ENCODE peak calls at places on chromosomes 13 and 19, in ten cellular contexts. T is GM23248, M is PC-3, L is colonic mucosa, G is heart left ventricle, Q is H1, J is tibial nerve, S is heart right ventricle, P is fibroblast of lung, U is Peyer's patch. V is an unnamed sample.

GRCh38 chr19:28737021-28737525 is 475.9 kb downstream of the UQCRFS1 start:
- DNase-seq in T (peak; percentile 75), M (peak; percentile 35), L (no peak), G (no peak), Q (no peak), J (peak; percentile 19), S (no peak), P (peak; percentile 18), U (no peak), V (peak; percentile 35)

GRCh38 chr13:20565120-20565736 is 1.7 kb upstream of the IFT88 start:
- DNase-seq in T (peak; percentile 20), M (peak; percentile 40), L (no peak), G (no peak), Q (no peak), J (no peak), S (no peak), P (no peak), U (no peak), V (no peak)

GRCh38 chr19:3284759-3285646 is 60.5 kb downstream of the CELF5 start:
- DNase-seq in T (peak; percentile 64), M (peak; percentile 95), L (peak; percentile 98), G (peak; percentile 61), Q (peak; percentile 100), J (no peak), S (no peak), P (peak; percentile 25), U (peak; percentile 77), V (peak; percentile 97)

GRCh38 chr13:54637377-54637776 is 1608.8 kb downstream of the OLFM4 start:
- DNase-seq in T (no peak), M (peak; percentile 7), L (no peak), G (no peak), Q (no peak), J (no peak), S (no peak), P (peak; percentile 1), U (no peak), V (peak; percentile 56)

GRCh38 chr13:40452741-40453665 is 213.4 kb downstream of the FOXO1 start:
- DNase-seq in T (peak; percentile 66), M (peak; percentile 86), L (no peak), G (no peak), Q (no peak), J (no peak), S (no peak), P (peak; percentile 74), U (no peak), V (no peak)

GRCh38 chr13:72384879-72385278 is 342.6 kb downstream of the MZT1 start:
- DNase-seq in T (no peak), M (peak; percentile 46), L (no peak), G (no peak), Q (no peak), J (peak; percentile 15), S (no peak), P (peak; percentile 55), U (no peak), V (no peak)

GRCh38 chr13:99199541-99200432 is 867 bp upstream of the UBAC2 start:
- DNase-seq in T (peak; percentile 55), M (no peak), L (peak; percentile 15), G (no peak), Q (no peak), J (no peak), S (no peak), P (peak; percentile 22), U (no peak), V (no peak)

GRCh38 chr13:114147803-114148520 is 15.5 kb upstream of the RASA3 start:
- DNase-seq in T (no peak), M (no peak), L (no peak), G (no peak), Q (no peak), J (no peak), S (no peak), P (no peak), U (no peak), V (no peak)

GRCh38 chr13:78187781-78188180 is 269.1 kb upstream of the EDNRB start:
- DNase-seq in T (no peak), M (no peak), L (no peak), G (no peak), Q (no peak), J (no peak), S (no peak), P (no peak), U (no peak), V (no peak)

GRCh38 chr19:38409631-38410133 is 6.8 kb downstream of the FAM98C start:
- DNase-seq in T (peak; percentile 70), M (no peak), L (no peak), G (peak; percentile 58), Q (no peak), J (no peak), S (peak; percentile 50), P (peak; percentile 54), U (no peak), V (no peak)

GRCh38 chr19:43675269-43675879 is 5.4 kb upstream of the PLAUR start:
- DNase-seq in T (peak; percentile 70), M (peak; percentile 93), L (peak; percentile 91), G (no peak), Q (no peak), J (no peak), S (no peak), P (peak; percentile 59), U (peak; percentile 90), V (no peak)

GRCh38 chr19:13029301-13029880 is 34.1 kb downstream of the NFIX start:
- DNase-seq in T (no peak), M (no peak), L (no peak), G (no peak), Q (no peak), J (no peak), S (no peak), P (no peak), U (no peak), V (no peak)

GRCh38 chr19:13028027-13028426 is 32.8 kb downstream of the NFIX start:
- DNase-seq in T (no peak), M (no peak), L (no peak), G (no peak), Q (no peak), J (no peak), S (no peak), P (no peak), U (no peak), V (no peak)

GRCh38 chr19:13027557-13027956 is 32.3 kb downstream of the NFIX start:
- DNase-seq in T (peak; percentile 55), M (no peak), L (no peak), G (no peak), Q (no peak), J (no peak), S (no peak), P (no peak), U (no peak), V (no peak)

GRCh38 chr19:13031917-13032623 is 36.8 kb downstream of the NFIX start:
- DNase-seq in T (peak; percentile 85), M (peak; percentile 72), L (no peak), G (peak; percentile 51), Q (no peak), J (peak; percentile 46), S (no peak), P (peak; percentile 72), U (no peak), V (peak; percentile 81)

DNA sequence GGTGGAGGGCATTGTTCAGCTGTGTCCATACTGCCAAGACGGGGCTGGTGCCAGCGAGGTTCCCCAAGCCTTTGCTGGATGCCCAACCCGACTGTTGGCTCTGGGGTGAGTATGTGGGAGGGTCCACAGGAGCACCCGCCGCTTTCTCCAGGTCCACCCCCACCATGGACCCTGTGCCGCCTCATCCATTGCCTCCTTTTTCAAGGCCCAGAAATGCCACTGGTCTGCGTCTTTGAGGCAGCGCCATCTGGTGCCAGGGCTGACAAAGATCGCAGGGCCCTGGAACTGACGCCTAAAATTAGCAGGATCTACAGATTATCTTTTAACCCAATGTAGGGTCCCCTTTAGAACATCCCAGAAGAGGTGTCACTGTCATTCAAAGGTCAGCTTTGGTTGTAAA is 34.6 kb downstream of the NFIX start:
- DNase-seq in T (peak; percentile 84), M (peak; percentile 50), L (no peak), G (peak; percentile 50), Q (peak; percentile 73), J (no peak), S (no peak), P (no peak), U (peak; percentile 70), V (peak; percentile 55)
- H3K27ac ChIP-seq in T (peak overlapping the region; percentile 94), M (no peak overlapping the region), L (no peak overlapping the region), G (peak overlapping the region; percentile 83), Q (no peak overlapping the region), J (no peak overlapping the region), S (peak overlapping the region; percentile 96), P (no peak overlapping the region), U (no peak overlapping the region), V (no peak overlapping the region)

DNA sequence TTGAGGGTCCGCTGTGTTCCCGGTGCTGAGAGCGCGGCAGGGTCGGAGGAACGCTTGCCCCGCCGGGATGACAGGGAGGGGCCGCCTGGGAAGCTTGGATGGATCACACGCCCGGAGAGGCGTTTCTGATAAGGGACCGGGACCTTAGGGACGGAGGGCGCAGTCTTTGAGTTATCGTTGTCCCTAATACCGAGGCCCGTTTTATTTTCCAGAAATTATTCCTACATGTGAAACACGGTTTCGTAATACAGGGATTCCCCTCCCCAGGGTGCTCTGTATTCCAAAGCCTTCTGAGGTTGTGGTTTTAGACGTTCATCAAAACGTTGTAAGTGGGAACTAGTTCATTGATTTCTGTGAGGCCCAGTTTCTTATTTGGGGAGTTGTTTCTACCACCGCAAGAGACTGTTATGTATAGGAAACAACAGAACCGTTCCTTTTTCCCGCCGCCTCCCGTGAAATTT is 744 bp downstream of the PDCD5 start:
- DNase-seq in T (peak; percentile 67), M (peak; percentile 3), L (peak; percentile 55), G (peak; percentile 44), Q (peak; percentile 54), J (no peak), S (peak; percentile 37), P (peak; percentile 38), U (peak; percentile 51), V (peak; percentile 57)
- H3K27ac ChIP-seq in T (peak overlapping the region; percentile 58), M (no peak overlapping the region), L (peak overlapping the region; percentile 81), G (peak overlapping the region; percentile 93), Q (peak overlapping the region; percentile 70), J (peak overlapping the region; percentile 92), S (peak overlapping the region; percentile 93), P (peak overlapping the region; percentile 85), U (peak overlapping the region; percentile 79), V (no peak overlapping the region)

GRCh38 chr19:2207991-2208860 is 27.9 kb downstream of the PLEKHJ1 start:
- DNase-seq in T (peak; percentile 97), M (no peak), L (peak; percentile 73), G (peak; percentile 81), Q (peak; percentile 72), J (peak; percentile 65), S (peak; percentile 68), P (peak; percentile 49), U (peak; percentile 82), V (peak; percentile 83)
- H3K27ac ChIP-seq in T (peak overlapping the region; percentile 71), M (no peak overlapping the region), L (no peak overlapping the region), G (peak overlapping the region; percentile 43), Q (no peak overlapping the region), J (peak overlapping the region; percentile 12), S (peak overlapping the region; percentile 44), P (peak overlapping the region; percentile 61), U (no peak overlapping the region), V (peak overlapping the region; percentile 29)

DNA sequence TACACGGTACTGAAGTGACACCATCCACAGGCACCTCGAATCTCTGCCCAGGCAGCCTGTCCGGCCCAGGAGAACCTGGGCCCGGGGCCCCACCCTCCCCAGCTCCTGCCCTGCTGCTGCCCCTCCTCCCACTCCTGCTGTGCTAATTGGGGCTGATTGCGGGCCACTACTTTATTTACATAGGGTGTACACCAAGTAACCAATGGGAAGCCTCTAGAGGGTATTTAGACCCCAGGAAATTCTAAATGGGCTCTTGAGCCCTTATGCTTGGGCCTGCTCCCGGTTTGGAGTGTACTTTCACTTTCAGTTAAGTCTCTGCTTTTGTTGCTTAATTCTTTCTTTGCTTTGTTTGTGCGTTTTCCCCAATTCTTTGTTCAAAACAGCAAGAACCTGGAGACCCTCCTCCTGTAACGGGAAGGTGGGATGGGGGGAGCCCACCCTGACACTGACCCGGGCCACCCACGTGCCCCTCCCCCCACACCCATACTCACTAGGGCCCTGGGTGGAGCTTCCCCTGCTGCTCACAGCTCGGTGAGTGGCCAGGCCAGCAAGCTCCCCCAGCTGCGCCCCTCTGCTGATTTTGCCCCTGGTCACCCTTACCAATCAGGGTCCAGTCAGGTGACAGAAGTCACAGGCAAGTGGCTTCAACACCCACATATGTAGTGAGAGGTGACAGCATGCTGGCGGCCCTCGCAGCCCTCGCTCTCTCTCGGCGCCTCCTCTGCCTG is 9.4 kb downstream of the SCGB2B2 start:
- DNase-seq in T (peak; percentile 33), M (peak; percentile 4), L (no peak), G (no peak), Q (no peak), J (no peak), S (no peak), P (peak; percentile 18), U (no peak), V (no peak)
- H3K27ac ChIP-seq in T (no peak overlapping the region), M (no peak overlapping the region), L (no peak overlapping the region), G (no peak overlapping the region), Q (no peak overlapping the region), J (no peak overlapping the region), S (peak overlapping the region; percentile 46), P (peak overlapping the region; percentile 54), U (no peak overlapping the region), V (no peak overlapping the region)

V was measured in neural progenitor cell.